ENCODE peak calls at places on chromosomes 13 and 19, in seven cellular contexts. One of them, this sample, is unnamed.

GRCh38 chr19:8615022-8615421 is 4.5 kb upstream of the ADAMTS10 start:
- DNase-seq in transverse colon: no peak
- DNase-seq in CD8-positive, alpha-beta memory T cell: no peak
- DNase-seq in IMR-90: peak
- DNase-seq in ovary: no peak
- DNase-seq in fibroblast of lung: peak
- DNase-seq in Karpas-422: no peak
- DNase-seq in this sample: no peak

GRCh38 chr13:33494596-33495214 is 209.2 kb upstream of the STARD13 start:
- DNase-seq in IMR-90: peak
- DNase-seq in Karpas-422: no peak
- DNase-seq in transverse colon: no peak
- DNase-seq in ovary: no peak
- DNase-seq in fibroblast of lung: peak
- DNase-seq in CD8-positive, alpha-beta memory T cell: no peak
- DNase-seq in this sample: no peak

GRCh38 chr19:35088514-35088913 is 27.1 kb upstream of the FXYD3 start:
- DNase-seq in ovary: no peak
- DNase-seq in fibroblast of lung: peak
- DNase-seq in transverse colon: no peak
- DNase-seq in IMR-90: peak
- DNase-seq in CD8-positive, alpha-beta memory T cell: no peak
- DNase-seq in Karpas-422: no peak
- DNase-seq in this sample: no peak

GRCh38 chr13:91647361-91647970 is 249.0 kb downstream of the GPC5 start:
- DNase-seq in fibroblast of lung: peak
- DNase-seq in ovary: no peak
- DNase-seq in transverse colon: peak
- DNase-seq in Karpas-422: peak
- DNase-seq in CD8-positive, alpha-beta memory T cell: no peak
- DNase-seq in IMR-90: peak
- DNase-seq in this sample: no peak

GRCh38 chr19:43229315-43229714 is 23.9 kb upstream of the PSG4 start:
- DNase-seq in ovary: no peak
- DNase-seq in Karpas-422: peak
- DNase-seq in fibroblast of lung: peak
- DNase-seq in CD8-positive, alpha-beta memory T cell: no peak
- DNase-seq in transverse colon: no peak
- DNase-seq in IMR-90: peak
- DNase-seq in this sample: no peak

GRCh38 chr19:49390978-49391304 is 2.9 kb downstream of the KASH5 start:
- DNase-seq in ovary: no peak
- DNase-seq in transverse colon: no peak
- DNase-seq in Karpas-422: peak
- DNase-seq in fibroblast of lung: no peak
- DNase-seq in IMR-90: no peak
- DNase-seq in CD8-positive, alpha-beta memory T cell: no peak
- DNase-seq in this sample: no peak

GRCh38 chr13:98291658-98292057 is 114.6 kb upstream of the RNF113B start:
- DNase-seq in CD8-positive, alpha-beta memory T cell: no peak
- DNase-seq in fibroblast of lung: no peak
- DNase-seq in IMR-90: no peak
- DNase-seq in Karpas-422: no peak
- DNase-seq in ovary: no peak
- DNase-seq in transverse colon: no peak
- DNase-seq in this sample: no peak

GRCh38 chr13:72651196-72651595 is 76.2 kb downstream of the MZT1 start:
- DNase-seq in CD8-positive, alpha-beta memory T cell: no peak
- DNase-seq in IMR-90: no peak
- DNase-seq in transverse colon: no peak
- DNase-seq in ovary: no peak
- DNase-seq in Karpas-422: peak
- DNase-seq in fibroblast of lung: peak
- DNase-seq in this sample: no peak

GRCh38 chr19:27974082-27974513 is 1238.9 kb downstream of the UQCRFS1 start:
- DNase-seq in IMR-90: no peak
- DNase-seq in transverse colon: peak
- DNase-seq in ovary: no peak
- DNase-seq in fibroblast of lung: peak
- DNase-seq in CD8-positive, alpha-beta memory T cell: no peak
- DNase-seq in Karpas-422: peak
- DNase-seq in this sample: no peak

GRCh38 chr13:94332360-94333040 is 147.0 kb downstream of the DCT start:
- DNase-seq in Karpas-422: no peak
- DNase-seq in fibroblast of lung: no peak
- DNase-seq in transverse colon: no peak
- DNase-seq in IMR-90: peak
- DNase-seq in ovary: no peak
- DNase-seq in CD8-positive, alpha-beta memory T cell: no peak
- DNase-seq in this sample: no peak

GRCh38 chr19:58196911-58197616 is 14.2 kb downstream of the ZNF274 start:
- DNase-seq in ovary: no peak
- DNase-seq in Karpas-422: no peak
- DNase-seq in CD8-positive, alpha-beta memory T cell: no peak
- DNase-seq in IMR-90: peak
- DNase-seq in fibroblast of lung: peak
- DNase-seq in transverse colon: no peak
- DNase-seq in this sample: no peak

GRCh38 chr19:15304140-15304705 is 28.1 kb downstream of the BRD4 start:
- DNase-seq in Karpas-422: no peak
- DNase-seq in ovary: no peak
- DNase-seq in fibroblast of lung: peak
- DNase-seq in IMR-90: no peak
- DNase-seq in transverse colon: no peak
- DNase-seq in CD8-positive, alpha-beta memory T cell: no peak
- DNase-seq in this sample: no peak

GRCh38 chr13:39602277-39602613 is 748 bp downstream of the LHFPL6 start:
- DNase-seq in fibroblast of lung: no peak
- DNase-seq in transverse colon: no peak
- DNase-seq in ovary: no peak
- DNase-seq in CD8-positive, alpha-beta memory T cell: no peak
- DNase-seq in Karpas-422: no peak
- DNase-seq in IMR-90: no peak
- DNase-seq in this sample: no peak

GRCh38 chr13:39603424-39603947 is 493 bp upstream of the LHFPL6 start:
- DNase-seq in ovary: peak
- DNase-seq in CD8-positive, alpha-beta memory T cell: no peak
- DNase-seq in fibroblast of lung: peak
- DNase-seq in transverse colon: peak
- DNase-seq in IMR-90: peak
- DNase-seq in Karpas-422: no peak
- DNase-seq in this sample: no peak

GRCh38 chr13:39604736-39605135 is 1.7 kb upstream of the LHFPL6 start:
- DNase-seq in CD8-positive, alpha-beta memory T cell: no peak
- DNase-seq in ovary: no peak
- DNase-seq in transverse colon: no peak
- DNase-seq in Karpas-422: no peak
- DNase-seq in IMR-90: no peak
- DNase-seq in fibroblast of lung: no peak
- DNase-seq in this sample: no peak

GRCh38 chr13:39601636-39602035 is 1.4 kb downstream of the LHFPL6 start:
- DNase-seq in Karpas-422: no peak
- DNase-seq in ovary: no peak
- DNase-seq in IMR-90: no peak
- DNase-seq in CD8-positive, alpha-beta memory T cell: no peak
- DNase-seq in fibroblast of lung: no peak
- DNase-seq in transverse colon: no peak
- DNase-seq in this sample: no peak

DNA sequence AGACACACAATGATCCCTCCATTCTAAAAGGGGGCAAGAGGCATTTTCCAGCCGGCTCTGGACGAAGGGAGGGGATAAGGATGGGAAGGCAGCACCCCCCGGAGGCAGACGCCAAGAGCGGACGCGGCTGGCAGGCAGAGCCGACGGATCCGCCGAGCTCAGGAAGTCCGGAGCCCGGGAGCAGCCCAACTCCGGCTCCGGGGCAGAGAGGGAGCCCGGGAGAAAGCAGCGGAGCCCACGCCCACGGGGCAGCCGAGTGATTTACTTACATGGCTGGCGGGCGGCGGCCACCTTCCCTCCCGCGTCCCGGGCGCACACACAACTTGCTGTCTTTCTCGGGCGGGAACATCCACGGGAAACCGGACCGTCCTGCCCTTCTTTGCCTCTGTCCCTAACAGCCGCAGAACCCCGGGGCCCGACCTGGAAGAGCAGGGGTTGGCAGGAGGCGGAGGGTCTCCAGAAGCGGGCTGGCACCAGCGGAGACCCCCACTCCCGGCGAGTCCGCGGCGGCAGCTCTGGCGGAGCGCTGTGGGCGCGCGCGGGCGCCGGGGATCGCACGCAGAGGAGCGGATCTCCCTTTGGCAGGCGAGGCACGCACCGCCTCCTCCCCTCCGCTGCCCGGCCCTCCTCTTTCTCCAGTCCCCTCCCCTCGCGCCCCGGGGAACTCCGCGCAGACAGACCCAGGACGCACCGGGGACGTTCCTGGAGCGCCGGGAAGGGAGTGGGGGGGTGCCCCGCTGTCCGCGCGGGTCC is at the start of gene LHFPL6:
- DNase-seq in IMR-90: peak
- DNase-seq in Karpas-422: peak
- DNase-seq in transverse colon: peak
- DNase-seq in fibroblast of lung: peak
- DNase-seq in CD8-positive, alpha-beta memory T cell: peak
- DNase-seq in ovary: peak
- DNase-seq in this sample: peak
- H3K27ac ChIP-seq in IMR-90: peak
- H3K27ac ChIP-seq in Karpas-422: no peak
- H3K27ac ChIP-seq in transverse colon: peak
- H3K27ac ChIP-seq in fibroblast of lung: peak
- H3K27ac ChIP-seq in CD8-positive, alpha-beta memory T cell: no peak
- H3K27ac ChIP-seq in ovary: peak
- H3K27ac ChIP-seq in this sample: no peak

DNA sequence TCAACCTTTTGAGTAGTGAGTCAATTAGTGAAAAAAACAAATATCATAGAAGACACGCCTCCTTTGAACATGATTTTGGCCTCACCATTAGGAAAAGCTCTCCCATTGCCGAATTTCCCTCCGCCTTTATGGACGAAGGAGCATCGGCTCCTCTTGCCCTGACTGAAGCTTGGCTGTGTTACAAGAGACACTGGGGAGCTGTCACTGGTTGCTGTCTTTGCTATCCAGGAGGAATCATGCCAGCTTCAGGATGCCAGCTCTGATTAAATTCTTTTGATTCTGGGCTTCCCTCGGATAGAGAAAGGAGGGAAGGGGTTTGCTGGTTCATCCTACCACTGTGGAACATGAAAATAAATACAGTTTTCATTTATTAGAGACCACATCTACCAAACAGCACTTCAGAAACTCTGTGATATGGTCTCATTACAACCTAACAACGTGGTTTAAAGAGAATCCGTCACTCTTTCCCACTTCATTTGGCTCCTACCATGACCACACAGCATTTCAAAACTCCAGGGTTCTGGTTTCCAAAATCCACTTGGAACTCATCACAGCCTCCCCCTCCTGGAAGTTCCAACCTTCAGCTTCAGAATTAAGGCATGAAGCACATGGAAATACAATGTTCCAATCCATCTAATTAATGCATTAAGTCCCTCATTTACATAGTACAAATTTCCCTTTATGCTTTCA is 446.1 kb downstream of the EFNB2 start:
- DNase-seq in CD8-positive, alpha-beta memory T cell: no peak
- DNase-seq in Karpas-422: no peak
- DNase-seq in transverse colon: no peak
- DNase-seq in ovary: no peak
- DNase-seq in IMR-90: no peak
- DNase-seq in fibroblast of lung: no peak
- DNase-seq in this sample: no peak
- H3K27ac ChIP-seq in CD8-positive, alpha-beta memory T cell: no peak
- H3K27ac ChIP-seq in Karpas-422: no peak
- H3K27ac ChIP-seq in transverse colon: no peak
- H3K27ac ChIP-seq in ovary: no peak
- H3K27ac ChIP-seq in IMR-90: no peak
- H3K27ac ChIP-seq in fibroblast of lung: no peak
- H3K27ac ChIP-seq in this sample: no peak

GRCh38 chr13:110368408-110368807 is 61.3 kb downstream of the COL4A2 start:
- DNase-seq in IMR-90: peak
- DNase-seq in transverse colon: no peak
- DNase-seq in CD8-positive, alpha-beta memory T cell: no peak
- DNase-seq in Karpas-422: no peak
- DNase-seq in ovary: no peak
- DNase-seq in fibroblast of lung: no peak
- DNase-seq in this sample: no peak
- H3K27ac ChIP-seq in IMR-90: no peak
- H3K27ac ChIP-seq in transverse colon: peak
- H3K27ac ChIP-seq in CD8-positive, alpha-beta memory T cell: no peak
- H3K27ac ChIP-seq in Karpas-422: no peak
- H3K27ac ChIP-seq in ovary: no peak
- H3K27ac ChIP-seq in fibroblast of lung: no peak
- H3K27ac ChIP-seq in this sample: no peak

GRCh38 chr13:47279956-47280355 is 383.1 kb upstream of the HTR2A start:
- DNase-seq in Karpas-422: no peak
- DNase-seq in transverse colon: no peak
- DNase-seq in fibroblast of lung: no peak
- DNase-seq in IMR-90: no peak
- DNase-seq in CD8-positive, alpha-beta memory T cell: no peak
- DNase-seq in ovary: no peak
- DNase-seq in this sample: no peak
- H3K27ac ChIP-seq in Karpas-422: no peak
- H3K27ac ChIP-seq in transverse colon: no peak
- H3K27ac ChIP-seq in fibroblast of lung: no peak
- H3K27ac ChIP-seq in IMR-90: no peak
- H3K27ac ChIP-seq in CD8-positive, alpha-beta memory T cell: no peak
- H3K27ac ChIP-seq in ovary: no peak
- H3K27ac ChIP-seq in this sample: no peak

DNA sequence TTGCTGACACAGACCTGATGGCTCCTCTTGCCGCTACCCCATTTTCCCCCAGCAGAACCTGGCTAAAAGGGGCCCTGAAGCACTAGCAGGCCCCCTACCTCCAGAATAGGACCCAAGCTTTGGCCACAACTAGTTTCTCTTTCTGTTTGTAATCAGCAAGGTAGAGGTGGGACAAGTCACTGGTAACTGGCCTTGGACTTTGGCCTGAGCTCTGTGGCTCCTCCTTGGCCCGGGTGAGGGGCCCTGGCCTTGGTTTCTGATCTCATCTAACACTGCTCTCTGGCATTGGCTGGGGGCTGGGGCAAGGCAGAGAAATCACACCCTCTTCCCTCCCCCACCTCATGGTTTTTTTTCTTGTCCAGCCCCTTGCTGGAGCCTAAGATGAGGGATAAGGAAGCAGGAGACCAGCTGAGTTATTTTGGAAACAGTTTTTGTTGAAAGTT is 2.1 kb downstream of the CALM3 start:
- DNase-seq in CD8-positive, alpha-beta memory T cell: no peak
- DNase-seq in ovary: peak
- DNase-seq in transverse colon: peak
- DNase-seq in IMR-90: no peak
- DNase-seq in fibroblast of lung: no peak
- DNase-seq in Karpas-422: peak
- DNase-seq in this sample: no peak
- H3K27ac ChIP-seq in CD8-positive, alpha-beta memory T cell: peak
- H3K27ac ChIP-seq in ovary: no peak
- H3K27ac ChIP-seq in transverse colon: peak
- H3K27ac ChIP-seq in IMR-90: peak
- H3K27ac ChIP-seq in fibroblast of lung: peak
- H3K27ac ChIP-seq in Karpas-422: no peak
- H3K27ac ChIP-seq in this sample: peak

GRCh38 chr19:45511074-45511473 is 3.8 kb downstream of the VASP start:
- DNase-seq in IMR-90: no peak
- DNase-seq in transverse colon: no peak
- DNase-seq in ovary: no peak
- DNase-seq in CD8-positive, alpha-beta memory T cell: no peak
- DNase-seq in Karpas-422: no peak
- DNase-seq in fibroblast of lung: no peak
- DNase-seq in this sample: no peak
- H3K27ac ChIP-seq in IMR-90: no peak
- H3K27ac ChIP-seq in transverse colon: peak
- H3K27ac ChIP-seq in ovary: no peak
- H3K27ac ChIP-seq in CD8-positive, alpha-beta memory T cell: no peak
- H3K27ac ChIP-seq in Karpas-422: no peak
- H3K27ac ChIP-seq in fibroblast of lung: no peak
- H3K27ac ChIP-seq in this sample: no peak

This sample was measured in CD4-positive, alpha-beta T cell.